ENCODE peak calls at places on chromosome 7, in five cellular contexts. L is NCI-H146, T is GM19239, C is GM12864, P is NCI-H1417. I is an unnamed sample.

GRCh38 chr7:158975526-158976467 is 119.4 kb downstream of the DYNC2I1 start:
- DNase-seq in L (peak), C (no peak), P (no peak), T (peak), I (no peak)

GRCh38 chr7:27095897-27096755 is at the start of gene HOXA1:
- DNase-seq in C (peak), P (peak), T (peak), L (peak), I (peak)

GRCh38 chr7:8581842-8582241 is 148.4 kb downstream of the NXPH1 start:
- DNase-seq in L (no peak), P (no peak), T (no peak), C (no peak), I (no peak)

GRCh38 chr7:36023025-36023424 is 130.0 kb upstream of the EEPD1 start:
- DNase-seq in L (no peak), C (no peak), P (no peak), T (no peak), I (no peak)

GRCh38 chr7:129642871-129643515 is 31.5 kb downstream of the NRF1 start:
- DNase-seq in L (no peak), T (no peak), C (no peak), P (no peak), I (no peak)

GRCh38 chr7:151299940-151300665 is 41.5 kb upstream of the NUB1 start:
- DNase-seq in L (no peak), T (no peak), C (no peak), P (no peak), I (no peak)

GRCh38 chr7:37673523-37673922 is 10.0 kb upstream of the GPR141 start:
- DNase-seq in T (no peak), C (no peak), P (no peak), L (no peak), I (no peak)

GRCh38 chr7:150791304-150791703 is 8.9 kb downstream of the TMEM176B start:
- DNase-seq in P (no peak), T (no peak), L (no peak), C (no peak), I (no peak)

GRCh38 chr7:155819186-155819585 is 6.9 kb upstream of the SHH start:
- DNase-seq in T (no peak), L (no peak), P (no peak), C (no peak), I (no peak)

GRCh38 chr7:39651262-39651661 is 27.9 kb downstream of the RALA start:
- DNase-seq in P (no peak), L (no peak), C (no peak), T (no peak), I (peak)